ENCODE peak calls at places on chromosomes 2 and 18, in four cellular contexts. Q is uterus, Y is ascending aorta, E is IMR-90. J is an unnamed sample.

GRCh38 chr2:36911012-36911411 is 55.3 kb downstream of the STRN start:
- DNase-seq in Q (no peak), Y (no peak), E (no peak), J (no peak)

GRCh38 chr2:127429291-127429690 is 11.1 kb downstream of the PROC start:
- DNase-seq in Q (no peak), Y (no peak), E (no peak), J (no peak)

GRCh38 chr2:71292159-71292558 is 39.4 kb upstream of the ZNF638 start:
- DNase-seq in Q (no peak), Y (no peak), E (no peak), J (no peak)

GRCh38 chr2:236505071-236505470 is 64.6 kb upstream of the ACKR3 start:
- DNase-seq in Q (no peak), Y (no peak), E (no peak), J (no peak)

GRCh38 chr2:100821255-100821912 is 1.4 kb downstream of the NPAS2 start:
- DNase-seq in Q (no peak), Y (no peak), E (no peak), J (no peak)

GRCh38 chr2:63790913-63791312 is 50.8 kb upstream of the UGP2 start:
- DNase-seq in Q (peak), Y (no peak), E (peak), J (no peak)

GRCh38 chr2:29810956-29811355 is 110.4 kb downstream of the ALK start:
- DNase-seq in Q (no peak), Y (no peak), E (no peak), J (peak)

GRCh38 chr18:12278153-12278764 is 24.1 kb downstream of the CIDEA start:
- DNase-seq in Q (peak), Y (no peak), E (peak), J (peak)

GRCh38 chr18:25826377-25826776 is 264.0 kb downstream of the SS18 start:
- DNase-seq in Q (no peak), Y (no peak), E (no peak), J (no peak)

GRCh38 chr2:111629983-111630382 is 254.0 kb downstream of the ANAPC1 start:
- DNase-seq in Q (no peak), Y (no peak), E (no peak), J (no peak)

GRCh38 chr2:128354731-128355470 is 36.2 kb upstream of the HS6ST1 start:
- DNase-seq in Q (no peak), Y (no peak), E (peak), J (no peak)

GRCh38 chr2:199488772-199489400 is 31.1 kb upstream of the SATB2 start:
- DNase-seq in Q (no peak), Y (no peak), E (peak), J (peak)

GRCh38 chr2:128287780-128288735 is 30.6 kb downstream of the HS6ST1 start:
- DNase-seq in Q (no peak), Y (no peak), E (no peak), J (no peak)

GRCh38 chr2:158761626-158762025 is 33.5 kb upstream of the DAPL1 start:
- DNase-seq in Q (no peak), Y (no peak), E (peak), J (no peak)

GRCh38 chr18:58272779-58273500 is 228.9 kb downstream of the NEDD4L start:
- DNase-seq in Q (no peak), Y (no peak), E (peak), J (peak)

GRCh38 chr2:42046819-42047487 is 868 bp upstream of the PKDCC start:
- DNase-seq in Q (peak), Y (no peak), E (no peak), J (no peak)

GRCh38 chr2:37198681-37199065 is 2.4 kb downstream of the CEBPZOS start:
- DNase-seq in Q (no peak), Y (no peak), E (no peak), J (no peak)

GRCh38 chr18:48575658-48576453 is 37.0 kb downstream of the CTIF start:
- DNase-seq in Q (no peak), Y (no peak), E (no peak), J (no peak)

GRCh38 chr2:232365621-232366321 is 12.8 kb upstream of the ALPP start:
- DNase-seq in Q (no peak), Y (no peak), E (peak), J (peak)

GRCh38 chr2:232974431-232974830 is 38.6 kb downstream of the NGEF start:
- DNase-seq in Q (no peak), Y (no peak), E (no peak), J (no peak)

GRCh38 chr18:75211721-75212625 is 1.4 kb downstream of the TSHZ1 start:
- DNase-seq in Q (peak), Y (no peak), E (peak), J (peak)

GRCh38 chr2:175535631-175536030 is 354.1 kb upstream of the ATP5MC3 start:
- DNase-seq in Q (no peak), Y (no peak), E (no peak), J (no peak)

GRCh38 chr2:231058761-231059550 is 2.3 kb downstream of the PSMD1 start:
- DNase-seq in Q (no peak), Y (no peak), E (peak), J (no peak)

GRCh38 chr18:74551936-74552555 is 17.7 kb downstream of the CNDP1 start:
- DNase-seq in Q (peak), Y (peak), E (peak), J (peak)

GRCh38 chr2:43129676-43130547 is 96.5 kb downstream of the ZFP36L2 start:
- DNase-seq in Q (no peak), Y (no peak), E (peak), J (no peak)

GRCh38 chr2:218883491-218884490 is 3.1 kb downstream of the WNT10A start:
- DNase-seq in Q (no peak), Y (no peak), E (no peak), J (no peak)

GRCh38 chr18:50268022-50268747 is 1.9 kb upstream of the CFAP53 start:
- DNase-seq in Q (peak), Y (peak), E (peak), J (peak)

GRCh38 chr2:241907171-241907570 is 37.6 kb downstream of the RTP5 start:
- DNase-seq in Q (no peak), Y (no peak), E (no peak), J (no peak)

GRCh38 chr2:119455066-119455718 is 23.5 kb downstream of the TMEM37 start:
- DNase-seq in Q (no peak), Y (no peak), E (no peak), J (no peak)

GRCh38 chr2:39419282-39420223 is 17.5 kb downstream of the MAP4K3 start:
- DNase-seq in Q (no peak), Y (no peak), E (peak), J (no peak)

GRCh38 chr18:61988100-61988499 is 95.3 kb upstream of the RNF152 start:
- DNase-seq in Q (no peak), Y (no peak), E (peak), J (no peak)

GRCh38 chr2:240786871-240787311 is 33.1 kb downstream of the KIF1A start:
- DNase-seq in Q (no peak), Y (no peak), E (no peak), J (no peak)

GRCh38 chr2:70241338-70241737 is 7.1 kb downstream of the TIA1 start:
- DNase-seq in Q (no peak), Y (no peak), E (peak), J (no peak)

GRCh38 chr18:23405626-23406025 is 47.5 kb upstream of the RIOK3 start:
- DNase-seq in Q (no peak), Y (no peak), E (no peak), J (no peak)

GRCh38 chr18:37565138-37565984 is at the start of gene CELF4:
- DNase-seq in Q (no peak), Y (no peak), E (no peak), J (no peak)

GRCh38 chr2:232142049-232142448 is 180.5 kb downstream of the DIS3L2 start:
- DNase-seq in Q (peak), Y (no peak), E (peak), J (peak)

GRCh38 chr2:216220976-216221375 is 111.8 kb downstream of the XRCC5 start:
- DNase-seq in Q (no peak), Y (no peak), E (no peak), J (no peak)

GRCh38 chr2:216215991-216216390 is 106.8 kb downstream of the XRCC5 start:
- DNase-seq in Q (no peak), Y (no peak), E (peak), J (peak)

GRCh38 chr2:216216951-216217903 is 108.1 kb downstream of the XRCC5 start:
- DNase-seq in Q (no peak), Y (no peak), E (peak), J (peak)

GRCh38 chr2:216219866-216220265 is 110.7 kb downstream of the XRCC5 start:
- DNase-seq in Q (no peak), Y (no peak), E (no peak), J (no peak)

DNA sequence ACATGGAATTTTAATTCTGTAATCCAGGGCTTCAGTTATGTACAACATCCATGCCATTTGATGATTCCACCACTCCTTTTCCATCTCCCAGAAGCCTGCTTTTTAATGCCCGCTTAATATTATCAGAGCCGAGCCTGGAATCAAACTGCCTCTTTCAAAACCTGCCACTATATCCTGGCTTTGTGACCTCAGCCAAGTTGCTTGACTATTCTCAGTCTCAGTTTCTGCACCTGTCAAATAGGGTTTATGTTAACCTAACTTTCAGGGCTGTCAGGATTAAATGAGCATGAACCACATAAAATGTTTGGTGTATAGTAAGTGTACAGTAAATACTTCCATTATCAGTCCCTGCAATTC is 108.7 kb downstream of the XRCC5 start:
- DNase-seq in Q (no peak), Y (no peak), E (no peak), J (peak)
- H3K4me3 ChIP-seq in Q (no peak), Y (no peak), E (no peak), J (no peak)

DNA sequence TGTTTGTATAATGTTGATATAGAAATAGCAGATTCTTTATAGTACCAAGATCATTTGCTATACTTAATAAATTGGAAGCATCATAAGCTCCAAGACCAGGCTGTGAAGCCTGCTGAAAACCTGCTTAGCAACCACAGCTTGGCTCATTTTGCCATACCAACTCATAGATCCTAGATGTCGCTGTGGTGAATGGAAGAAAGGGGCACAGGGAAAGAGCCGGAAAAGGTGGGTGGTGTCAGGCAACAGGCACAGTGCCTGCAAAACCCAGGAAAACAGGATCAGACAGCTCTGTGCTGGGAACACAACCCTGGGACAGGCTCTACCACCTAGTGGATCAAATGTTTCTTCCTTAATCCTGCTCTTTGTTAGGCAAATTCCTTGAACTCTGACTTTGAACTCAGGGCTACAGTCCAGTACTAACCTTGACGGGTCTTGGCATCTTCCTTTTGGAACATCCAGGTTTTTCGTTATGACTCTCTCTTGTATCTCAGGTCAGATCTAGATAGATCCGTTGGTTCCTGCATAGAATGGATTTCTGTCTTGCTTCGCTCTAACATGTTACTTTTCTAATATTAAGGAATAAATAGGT is 31.6 kb downstream of the TWSG1 start:
- DNase-seq in Q (no peak), Y (no peak), E (peak), J (no peak)
- TF ChIP-seq CTCF in Q (no peak), Y (peak), E (peak), J (no peak)

GRCh38 chr2:105380432-105381118 is 18.3 kb downstream of the FHL2 start:
- DNase-seq in Q (no peak), Y (no peak), E (peak), J (no peak)

GRCh38 chr2:105379741-105380186 is 19.1 kb downstream of the FHL2 start:
- DNase-seq in Q (no peak), Y (no peak), E (no peak), J (no peak)

GRCh38 chr2:105382177-105382576 is 16.7 kb downstream of the FHL2 start:
- DNase-seq in Q (no peak), Y (no peak), E (no peak), J (no peak)

GRCh38 chr2:105378921-105379383 is 19.9 kb downstream of the FHL2 start:
- DNase-seq in Q (no peak), Y (no peak), E (no peak), J (no peak)

GRCh38 chr2:105381119-105381668 is 17.7 kb downstream of the FHL2 start:
- DNase-seq in Q (no peak), Y (no peak), E (no peak), J (no peak)
- H3K4me3 ChIP-seq in Q (no peak), Y (no peak), E (no peak), J (no peak)

GRCh38 chr18:69900941-69901340 is 46.7 kb downstream of the CD226 start:
- DNase-seq in Q (no peak), Y (no peak), E (no peak), J (no peak)
- TF ChIP-seq CTCF in Q (no peak), Y (no peak), E (no peak), J (no peak)

DNA sequence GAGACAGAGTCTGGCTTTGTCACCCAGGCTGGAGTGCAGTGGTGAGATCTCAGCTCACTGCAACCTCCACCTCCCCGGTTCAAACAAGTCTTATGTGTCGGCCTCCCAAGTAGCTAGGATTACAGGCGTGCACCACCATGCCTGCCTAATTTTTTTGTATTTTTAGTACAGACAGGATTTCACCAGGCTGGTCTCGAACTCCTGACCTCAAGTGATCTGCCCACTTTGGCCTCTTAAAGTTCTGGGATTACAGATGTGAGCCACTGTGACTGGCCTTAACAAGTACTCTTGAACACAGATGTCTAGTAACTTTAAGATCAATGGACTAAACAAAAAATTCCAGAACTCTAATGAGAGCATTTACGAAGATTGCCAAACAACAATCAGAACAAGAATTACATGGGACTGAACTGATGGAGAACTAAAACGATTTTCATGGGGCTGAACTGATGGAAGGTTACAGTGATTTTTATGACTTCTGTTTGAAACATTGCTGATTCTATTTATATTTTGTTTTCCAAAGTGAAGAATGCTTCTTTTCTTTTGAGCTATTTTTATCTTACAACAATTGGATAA is 46.5 kb upstream of the ST3GAL5 start:
- DNase-seq in Q (no peak), Y (no peak), E (no peak), J (no peak)
- H3K4me3 ChIP-seq in Q (no peak), Y (no peak), E (no peak), J (no peak)